ENCODE peak calls at places on chromosomes 4 and X, in five cellular contexts. P is myocyte, D is HEK293T, B is AG08395, G is breast epithelium. A is an unnamed sample.

GRCh38 chr4:63728480-63729177 is 680.6 kb downstream of the TECRL start:
- DNase-seq in P (no peak), D (peak; percentile 12), B (no peak), G (no peak), A (no peak)

GRCh38 chr4:174210952-174211490 is 72.4 kb downstream of the FBXO8 start:
- DNase-seq in P (no peak), D (no peak), B (peak; percentile 18), G (no peak), A (no peak)

GRCh38 chr4:152106113-152106763 is 345.4 kb upstream of the GATB start:
- DNase-seq in P (peak; percentile 91), D (no peak), B (peak; percentile 91), G (no peak), A (no peak)

GRCh38 chr4:181235361-181235760 is 1007.8 kb upstream of the TENM3 start:
- DNase-seq in P (no peak), D (no peak), B (no peak), G (no peak), A (peak; percentile 82)

GRCh38 chr4:2755821-2756690 is at the start of gene TNIP2:
- DNase-seq in P (peak; percentile 82), D (peak; percentile 98), B (peak; percentile 99), G (peak; percentile 88), A (no peak)

GRCh38 chrX:134688839-134689238 is 30.6 kb upstream of the PLAC1 start:
- DNase-seq in P (no peak), D (no peak), B (no peak), G (no peak), A (no peak)

GRCh38 chr4:41991916-41992767 is 1.8 kb downstream of the SLC30A9 start:
- DNase-seq in P (no peak), D (peak; percentile 10), B (no peak), G (no peak), A (no peak)

GRCh38 chr4:121784975-121785374 is 16.1 kb upstream of the EXOSC9 start:
- DNase-seq in P (peak; percentile 95), D (no peak), B (peak; percentile 87), G (no peak), A (no peak)

GRCh38 chr4:135371137-135371536 is 1169.5 kb upstream of the PABPC4L start:
- DNase-seq in P (no peak), D (peak; percentile 28), B (no peak), G (no peak), A (no peak)

GRCh38 chr4:147409350-147409749 is 71.5 kb upstream of the EDNRA start:
- DNase-seq in P (no peak), D (no peak), B (no peak), G (no peak), A (no peak)

GRCh38 chrX:45799576-45799975 is 598.9 kb upstream of the DIPK2B start:
- DNase-seq in P (no peak), D (no peak), B (no peak), G (no peak), A (no peak)

GRCh38 chrX:41491267-41492004 is 44.3 kb downstream of the NYX start:
- DNase-seq in P (peak; percentile 68), D (no peak), B (peak; percentile 71), G (no peak), A (no peak)

GRCh38 chrX:40698851-40699250 is 36.5 kb downstream of the MED14 start:
- DNase-seq in P (no peak), D (no peak), B (no peak), G (no peak), A (no peak)

GRCh38 chr4:2009651-2010233 is 968 bp upstream of the NELFA start:
- DNase-seq in P (peak; percentile 74), D (peak; percentile 77), B (peak; percentile 75), G (no peak), A (no peak)

GRCh38 chrX:91435465-91435864 is 826 bp downstream of the PABPC5 start:
- DNase-seq in P (peak; percentile 21), D (no peak), B (peak; percentile 2), G (no peak), A (no peak)

GRCh38 chrX:47321386-47321785 is 49.0 kb upstream of the ZNF157 start:
- DNase-seq in P (no peak), D (no peak), B (peak; percentile 28), G (no peak), A (no peak)

GRCh38 chrX:119036369-119037029 is 36.3 kb upstream of the CT47C1 start:
- DNase-seq in P (no peak), D (no peak), B (no peak), G (no peak), A (no peak)

GRCh38 chrX:50769389-50770063 is 44.5 kb downstream of the SHROOM4 start:
- DNase-seq in P (no peak), D (no peak), B (no peak), G (no peak), A (no peak)

GRCh38 chr4:180615746-180616145 is 1627.5 kb upstream of the TENM3 start:
- DNase-seq in P (no peak), D (no peak), B (no peak), G (no peak), A (no peak)

GRCh38 chrX:10111364-10112148 is 45.2 kb upstream of the CLCN4 start:
- DNase-seq in P (no peak), D (no peak), B (peak; percentile 32), G (no peak), A (no peak)

GRCh38 chrX:48598645-48599044 is 1.4 kb downstream of the WDR13 start:
- DNase-seq in P (no peak), D (no peak), B (no peak), G (no peak), A (no peak)

GRCh38 chr4:177408023-177408422 is 34.2 kb downstream of the AGA start:
- DNase-seq in P (no peak), D (no peak), B (no peak), G (no peak), A (no peak)

GRCh38 chrX:98501441-98501840 is 1617.7 kb downstream of the RPA4 start:
- DNase-seq in P (no peak), D (no peak), B (no peak), G (no peak), A (no peak)

GRCh38 chr4:52100062-52100461 is 49.0 kb downstream of the SPATA18 start:
- DNase-seq in P (no peak), D (no peak), B (no peak), G (no peak), A (no peak)

GRCh38 chrX:103310592-103311400 is at the start of gene BEX2:
- DNase-seq in P (peak; percentile 56), D (peak; percentile 90), B (no peak), G (peak; percentile 76), A (peak; percentile 56)

GRCh38 chr4:188780686-188781085 is 641.4 kb downstream of the TRIML1 start:
- DNase-seq in P (peak; percentile 59), D (no peak), B (no peak), G (no peak), A (no peak)

GRCh38 chr4:6538586-6538985 is 36.4 kb upstream of the MAN2B2 start:
- DNase-seq in P (no peak), D (no peak), B (no peak), G (no peak), A (no peak)

GRCh38 chrX:72308566-72309296 is 3.0 kb upstream of the CITED1 start:
- DNase-seq in P (peak; percentile 75), D (peak; percentile 86), B (peak; percentile 70), G (peak; percentile 59), A (peak; percentile 58)

GRCh38 chr4:11337287-11337686 is 91.4 kb downstream of the HS3ST1 start:
- DNase-seq in P (no peak), D (no peak), B (no peak), G (no peak), A (no peak)

GRCh38 chr4:170666909-170667308 is 577.2 kb upstream of the AADAT start:
- DNase-seq in P (no peak), D (no peak), B (no peak), G (no peak), A (no peak)

GRCh38 chr4:4387531-4388311 is 819 bp downstream of the NSG1 start:
- DNase-seq in P (no peak), D (no peak), B (no peak), G (no peak), A (no peak)

GRCh38 chr4:155906554-155907247 is 3.2 kb downstream of the TDO2 start:
- DNase-seq in P (peak; percentile 98), D (no peak), B (peak; percentile 88), G (no peak), A (no peak)

GRCh38 chr4:108794136-108794535 is 31.3 kb upstream of the ETNPPL start:
- DNase-seq in P (peak; percentile 30), D (no peak), B (peak; percentile 28), G (no peak), A (no peak)

GRCh38 chr4:84582988-84583870 is at the start of gene CDS1:
- DNase-seq in P (peak; percentile 15), D (peak; percentile 32), B (peak; percentile 17), G (peak; percentile 62), A (no peak)

GRCh38 chr4:64880557-64880956 is 471.3 kb upstream of the TECRL start:
- DNase-seq in P (no peak), D (no peak), B (no peak), G (no peak), A (no peak)

GRCh38 chr4:8524595-8525382 is 55.4 kb upstream of the GPR78 start:
- DNase-seq in P (no peak), D (no peak), B (no peak), G (no peak), A (no peak)